ENCODE peak calls at places on chromosomes 6 and 20, in eight cellular contexts. W is brain microvascular endothelial cell; N is stimulated activated CD4-positive, alpha-beta T cell treated with anti-CD3 and anti-CD28 coated beads, Interleukin-12 subunit alpha, Interleukin-12 subunit beta, amount 100 ng/mL, for 48 hours; A is stimulated activated naive B cell treated with anti-CD40 and anti-IgM and Interleukin-4, amounts not matched to agents 10 μg/mL and 1 μg/mL and 100 μg/mL, for 72 hours; Y is GM04504; L is AG09309; G is PC-3; P is SK-MEL-5. Q is an unnamed sample.
A peak's percentile ranks its signal among the peaks of the same experiment; 100 is the strongest.

GRCh38 chr6:150567360-150567759 is 32.3 kb upstream of the PLEKHG1 start:
- DNase-seq in N (no peak), L (no peak), G (no peak), Y (no peak), W (no peak), P (peak; percentile 66), A (no peak), Q (no peak)

GRCh38 chr20:38842558-38842981 is 37.1 kb downstream of the PPP1R16B start:
- DNase-seq in Y (no peak), P (no peak), W (no peak), L (no peak), G (no peak), A (peak; percentile 70), N (peak; percentile 67), Q (no peak)

GRCh38 chr20:63743210-63743970 is 3.8 kb downstream of the SLC2A4RG start:
- DNase-seq in W (no peak), G (no peak), P (no peak), A (no peak), Y (no peak), L (no peak), N (no peak), Q (no peak)

GRCh38 chr6:40936810-40937209 is 102.2 kb downstream of the UNC5CL start:
- DNase-seq in N (no peak), L (no peak), W (peak; percentile 76), A (no peak), P (no peak), G (peak; percentile 71), Y (no peak), Q (no peak)

GRCh38 chr20:32436142-32436861 is 78.2 kb downstream of the ASXL1 start:
- DNase-seq in A (no peak), P (no peak), N (no peak), G (no peak), W (no peak), Y (no peak), L (no peak), Q (no peak)

GRCh38 chr6:108395297-108395696 is 100.4 kb downstream of the AFG1L start:
- DNase-seq in N (no peak), P (no peak), Y (no peak), A (no peak), W (no peak), G (peak; percentile 17), L (no peak), Q (no peak)

GRCh38 chr6:69933239-69933638 is 66.9 kb downstream of the COL19A1 start:
- DNase-seq in G (no peak), Y (no peak), W (no peak), A (no peak), L (no peak), P (peak; percentile 67), N (no peak), Q (no peak)

GRCh38 chr6:1321715-1322114 is 9.8 kb downstream of the FOXQ1 start:
- DNase-seq in A (no peak), W (no peak), L (peak; percentile 59), N (no peak), G (no peak), P (peak; percentile 59), Y (no peak), Q (no peak)

GRCh38 chr6:43869091-43869710 is 99.2 kb downstream of the VEGFA start:
- DNase-seq in L (no peak), Y (no peak), N (no peak), A (no peak), W (no peak), G (no peak), P (no peak), Q (no peak)

GRCh38 chr20:37282558-37282957 is 6.9 kb upstream of the MANBAL start:
- DNase-seq in L (no peak), G (peak; percentile 40), W (peak; percentile 61), N (no peak), Y (peak; percentile 65), P (peak; percentile 68), A (no peak), Q (no peak)